ENCODE peak calls at places on chromosomes 6 and 20, in four cellular contexts. One of them, this sample, is unnamed.

GRCh38 chr6:12751694-12752304 is 35.2 kb downstream of the PHACTR1 start:
- DNase-seq in DND-41: peak
- DNase-seq in progenitor cell of endocrine pancreas: peak
- DNase-seq in brain microvascular endothelial cell: peak
- DNase-seq in this sample: peak

GRCh38 chr6:14476793-14477531 is 359.4 kb downstream of the CD83 start:
- DNase-seq in DND-41: no peak
- DNase-seq in progenitor cell of endocrine pancreas: no peak
- DNase-seq in brain microvascular endothelial cell: peak
- DNase-seq in this sample: no peak

GRCh38 chr6:159935633-159936032 is 33.2 kb upstream of the IGF2R start:
- DNase-seq in DND-41: no peak
- DNase-seq in progenitor cell of endocrine pancreas: no peak
- DNase-seq in brain microvascular endothelial cell: peak
- DNase-seq in this sample: no peak

GRCh38 chr6:161406633-161407032 is 132.8 kb upstream of the AGPAT4 start:
- DNase-seq in brain microvascular endothelial cell: peak
- DNase-seq in DND-41: no peak
- DNase-seq in progenitor cell of endocrine pancreas: no peak
- DNase-seq in this sample: no peak

GRCh38 chr20:40568200-40568599 is 120.8 kb downstream of the MAFB start:
- DNase-seq in DND-41: no peak
- DNase-seq in brain microvascular endothelial cell: no peak
- DNase-seq in progenitor cell of endocrine pancreas: no peak
- DNase-seq in this sample: no peak

GRCh38 chr6:170209354-170210025 is 81.4 kb downstream of the DLL1 start:
- DNase-seq in DND-41: no peak
- DNase-seq in brain microvascular endothelial cell: no peak
- DNase-seq in progenitor cell of endocrine pancreas: no peak
- DNase-seq in this sample: no peak

GRCh38 chr20:3010985-3011723 is 32.3 kb upstream of the GNRH2 start:
- DNase-seq in brain microvascular endothelial cell: peak
- DNase-seq in progenitor cell of endocrine pancreas: no peak
- DNase-seq in DND-41: no peak
- DNase-seq in this sample: no peak

GRCh38 chr6:26025047-26025893 is 62.0 kb upstream of the HFE start:
- DNase-seq in progenitor cell of endocrine pancreas: no peak
- DNase-seq in DND-41: no peak
- DNase-seq in brain microvascular endothelial cell: peak
- DNase-seq in this sample: no peak

GRCh38 chr6:17167327-17167979 is 65.6 kb downstream of the STMND1 start:
- DNase-seq in brain microvascular endothelial cell: peak
- DNase-seq in progenitor cell of endocrine pancreas: peak
- DNase-seq in DND-41: no peak
- DNase-seq in this sample: no peak

GRCh38 chr20:59857951-59858350 is 75.5 kb downstream of the SYCP2 start:
- DNase-seq in DND-41: no peak
- DNase-seq in progenitor cell of endocrine pancreas: no peak
- DNase-seq in brain microvascular endothelial cell: no peak
- DNase-seq in this sample: no peak

DNA sequence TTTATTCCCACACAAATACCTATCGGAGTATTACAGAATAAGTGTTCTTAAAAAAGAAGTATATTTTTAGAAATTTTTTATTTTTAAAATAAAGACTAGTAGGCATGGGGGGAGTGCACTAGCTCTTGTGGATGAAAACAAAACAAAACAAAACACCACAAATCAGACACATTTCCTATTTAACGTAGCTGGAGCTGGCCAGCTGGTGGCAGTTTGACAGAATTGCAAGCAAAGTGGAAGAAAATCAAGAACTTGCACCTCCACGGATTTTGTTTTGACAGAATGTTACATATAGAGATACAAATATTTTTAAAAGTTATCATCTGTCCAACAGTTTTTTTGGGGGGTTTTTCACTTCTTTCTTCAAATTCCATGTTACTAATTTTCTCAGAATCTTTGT is 63.6 kb upstream of the SNRPB2 start:
- DNase-seq in brain microvascular endothelial cell: no peak
- DNase-seq in progenitor cell of endocrine pancreas: no peak
- DNase-seq in DND-41: no peak
- DNase-seq in this sample: no peak
- TF ChIP-seq CTCF in brain microvascular endothelial cell: peak
- TF ChIP-seq CTCF in progenitor cell of endocrine pancreas: peak
- TF ChIP-seq CTCF in DND-41: peak
- TF ChIP-seq CTCF in this sample: no peak

DNA sequence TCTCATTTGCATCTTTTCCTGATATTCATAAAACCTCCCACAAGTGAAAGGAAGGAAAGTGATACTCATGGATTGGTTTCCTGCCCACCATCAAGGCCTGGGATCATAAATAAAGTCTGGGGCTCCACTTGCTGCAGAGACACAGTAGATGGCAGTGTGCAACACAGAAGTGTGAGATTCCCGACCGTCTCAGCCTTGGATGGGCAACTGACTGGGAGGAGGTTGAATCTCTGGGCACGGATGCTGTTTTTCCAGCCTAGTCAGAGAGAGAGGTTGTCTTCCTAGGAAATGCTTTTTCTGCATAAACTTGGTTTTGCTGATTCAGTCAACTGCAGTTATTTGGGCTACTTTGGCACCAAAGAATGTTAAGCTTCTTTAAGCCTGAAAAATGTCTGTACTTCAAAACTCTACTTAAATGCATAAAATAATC is 9.9 kb upstream of the RFPL4B start:
- DNase-seq in DND-41: no peak
- DNase-seq in brain microvascular endothelial cell: peak
- DNase-seq in progenitor cell of endocrine pancreas: peak
- DNase-seq in this sample: no peak
- TF ChIP-seq CTCF in DND-41: peak
- TF ChIP-seq CTCF in brain microvascular endothelial cell: peak
- TF ChIP-seq CTCF in progenitor cell of endocrine pancreas: peak
- TF ChIP-seq CTCF in this sample: no peak

GRCh38 chr20:35001596-35002362 is 46.1 kb downstream of the MYH7B start:
- DNase-seq in brain microvascular endothelial cell: no peak
- DNase-seq in progenitor cell of endocrine pancreas: no peak
- DNase-seq in DND-41: peak
- DNase-seq in this sample: no peak
- TF ChIP-seq CTCF in brain microvascular endothelial cell: peak
- TF ChIP-seq CTCF in progenitor cell of endocrine pancreas: peak
- TF ChIP-seq CTCF in DND-41: peak
- TF ChIP-seq CTCF in this sample: no peak

GRCh38 chr6:50709366-50709734 is 4.0 kb upstream of the TFAP2D start:
- DNase-seq in DND-41: no peak
- DNase-seq in brain microvascular endothelial cell: no peak
- DNase-seq in progenitor cell of endocrine pancreas: no peak
- DNase-seq in this sample: no peak
- TF ChIP-seq CTCF in DND-41: no peak
- TF ChIP-seq CTCF in brain microvascular endothelial cell: no peak
- TF ChIP-seq CTCF in progenitor cell of endocrine pancreas: no peak
- TF ChIP-seq CTCF in this sample: no peak

GRCh38 chr20:7379206-7379605 is 561.1 kb downstream of the HAO1 start:
- DNase-seq in progenitor cell of endocrine pancreas: no peak
- DNase-seq in brain microvascular endothelial cell: no peak
- DNase-seq in DND-41: no peak
- DNase-seq in this sample: no peak

GRCh38 chr20:7371518-7372158 is 568.6 kb downstream of the HAO1 start:
- DNase-seq in brain microvascular endothelial cell: no peak
- DNase-seq in DND-41: no peak
- DNase-seq in progenitor cell of endocrine pancreas: no peak
- DNase-seq in this sample: no peak

GRCh38 chr20:7379621-7380220 is 560.5 kb downstream of the HAO1 start:
- DNase-seq in DND-41: no peak
- DNase-seq in brain microvascular endothelial cell: no peak
- DNase-seq in progenitor cell of endocrine pancreas: no peak
- DNase-seq in this sample: no peak

GRCh38 chr20:7375905-7376304 is 564.4 kb downstream of the HAO1 start:
- DNase-seq in progenitor cell of endocrine pancreas: no peak
- DNase-seq in brain microvascular endothelial cell: no peak
- DNase-seq in DND-41: no peak
- DNase-seq in this sample: no peak
- TF ChIP-seq CTCF in progenitor cell of endocrine pancreas: peak
- TF ChIP-seq CTCF in brain microvascular endothelial cell: peak
- TF ChIP-seq CTCF in DND-41: peak
- TF ChIP-seq CTCF in this sample: no peak

DNA sequence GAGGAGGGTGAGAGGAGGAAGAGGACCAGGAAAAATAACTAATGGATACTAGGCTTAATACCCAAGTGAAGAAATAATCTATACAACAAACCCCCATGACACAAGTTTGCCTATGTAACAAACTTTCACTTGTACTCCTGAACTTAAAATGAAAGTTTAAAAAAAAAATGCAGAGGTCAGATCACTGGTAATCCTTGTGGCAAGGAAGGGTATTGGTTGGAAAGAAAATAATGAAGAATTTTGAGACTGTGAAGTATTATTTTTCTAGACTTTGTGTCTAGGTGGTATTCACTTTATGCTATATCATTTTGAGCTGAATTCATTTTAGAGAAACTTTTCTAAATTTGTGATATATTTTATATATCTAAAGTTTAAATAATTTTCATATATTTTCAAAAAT is 547.5 kb downstream of the MMUT start:
- DNase-seq in brain microvascular endothelial cell: no peak
- DNase-seq in DND-41: no peak
- DNase-seq in progenitor cell of endocrine pancreas: no peak
- DNase-seq in this sample: no peak
- TF ChIP-seq CTCF in brain microvascular endothelial cell: no peak
- TF ChIP-seq CTCF in DND-41: no peak
- TF ChIP-seq CTCF in progenitor cell of endocrine pancreas: peak
- TF ChIP-seq CTCF in this sample: no peak

GRCh38 chr20:24102749-24103148 is 114.2 kb upstream of the GGTLC1 start:
- DNase-seq in DND-41: no peak
- DNase-seq in progenitor cell of endocrine pancreas: no peak
- DNase-seq in brain microvascular endothelial cell: peak
- DNase-seq in this sample: no peak

GRCh38 chr20:24106155-24106800 is 117.7 kb upstream of the GGTLC1 start:
- DNase-seq in brain microvascular endothelial cell: no peak
- DNase-seq in DND-41: no peak
- DNase-seq in progenitor cell of endocrine pancreas: no peak
- DNase-seq in this sample: no peak

GRCh38 chr20:24100370-24101011 is 111.9 kb upstream of the GGTLC1 start:
- DNase-seq in progenitor cell of endocrine pancreas: peak
- DNase-seq in brain microvascular endothelial cell: peak
- DNase-seq in DND-41: peak
- DNase-seq in this sample: no peak

GRCh38 chr20:24098886-24099285 is 110.3 kb upstream of the GGTLC1 start:
- DNase-seq in progenitor cell of endocrine pancreas: no peak
- DNase-seq in DND-41: no peak
- DNase-seq in brain microvascular endothelial cell: peak
- DNase-seq in this sample: no peak

GRCh38 chr20:24102290-24102689 is 113.7 kb upstream of the GGTLC1 start:
- DNase-seq in progenitor cell of endocrine pancreas: no peak
- DNase-seq in brain microvascular endothelial cell: peak
- DNase-seq in DND-41: peak
- DNase-seq in this sample: no peak
- TF ChIP-seq CTCF in progenitor cell of endocrine pancreas: peak
- TF ChIP-seq CTCF in brain microvascular endothelial cell: peak
- TF ChIP-seq CTCF in DND-41: peak
- TF ChIP-seq CTCF in this sample: no peak

DNA sequence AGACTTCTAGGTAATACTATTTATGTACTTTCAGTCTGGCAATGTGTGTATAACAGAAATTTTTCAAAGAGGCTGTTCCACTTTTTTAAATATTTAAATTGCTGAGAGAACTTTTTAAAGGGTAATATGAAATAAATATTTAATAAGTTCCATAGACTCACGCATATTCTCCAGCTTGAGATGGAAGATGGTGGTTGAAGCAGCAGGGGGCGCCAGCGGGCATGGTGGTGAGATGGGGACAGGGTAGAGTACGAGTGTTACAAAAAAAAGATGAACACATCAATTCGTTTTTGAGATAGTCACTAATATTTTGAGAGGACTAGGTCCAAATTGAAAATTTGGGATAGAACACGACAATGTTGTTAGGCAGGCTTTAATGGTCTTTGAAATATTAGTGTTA is 68.4 kb downstream of the RSPO3 start:
- DNase-seq in DND-41: peak
- DNase-seq in progenitor cell of endocrine pancreas: peak
- DNase-seq in brain microvascular endothelial cell: no peak
- DNase-seq in this sample: peak
- TF ChIP-seq CTCF in DND-41: peak
- TF ChIP-seq CTCF in progenitor cell of endocrine pancreas: peak
- TF ChIP-seq CTCF in brain microvascular endothelial cell: peak
- TF ChIP-seq CTCF in this sample: no peak

This sample was measured in omental fat pad.